ENCODE peak calls at places on chromosomes 11 and 22, in six cellular contexts. W, F, B, J, T and Y are unnamed samples.

GRCh38 chr22:17074648-17075002 is 10.2 kb upstream of the IL17RA start:
- DNase-seq in B (peak), W (no peak), F (peak), J (no peak), T (no peak), Y (no peak)

GRCh38 chr22:46731246-46732040 is 6.6 kb downstream of the CERK start:
- DNase-seq in T (peak), F (peak), B (no peak), W (no peak), J (no peak), Y (no peak)

GRCh38 chr11:67045314-67045713 is 11.3 kb upstream of the RHOD start:
- DNase-seq in B (peak), J (no peak), T (no peak), F (peak), W (no peak), Y (no peak)

GRCh38 chr11:48006301-48006992 is 26.1 kb downstream of the PTPRJ start:
- DNase-seq in F (peak), W (no peak), J (no peak), B (peak), T (no peak), Y (no peak)

GRCh38 chr11:91860661-91861060 is 364.0 kb upstream of the FAT3 start:
- DNase-seq in J (no peak), B (no peak), W (no peak), F (no peak), T (no peak), Y (no peak)

GRCh38 chr11:115950660-115951059 is 446.4 kb upstream of the CADM1 start:
- DNase-seq in T (no peak), F (no peak), B (no peak), J (no peak), W (no peak), Y (no peak)

GRCh38 chr22:31155425-31155824 is 4.6 kb upstream of the RNF185 start:
- DNase-seq in F (peak), W (no peak), J (no peak), T (no peak), B (peak), Y (no peak)

GRCh38 chr11:125494987-125495725 is 909 bp downstream of the FEZ1 start:
- DNase-seq in J (peak), W (peak), B (peak), F (peak), T (peak), Y (no peak)

GRCh38 chr22:46377566-46378498 is 42.3 kb downstream of the TRMU start:
- DNase-seq in F (peak), T (no peak), J (no peak), B (no peak), W (no peak), Y (no peak)

GRCh38 chr11:5449023-5449422 is at the start of gene OR51I2:
- DNase-seq in B (no peak), W (no peak), J (no peak), F (no peak), T (no peak), Y (no peak)

GRCh38 chr11:62186195-62186594 is 3.8 kb upstream of the SCGB1D1 start:
- DNase-seq in T (no peak), B (no peak), F (no peak), W (no peak), J (no peak), Y (no peak)

GRCh38 chr11:19435306-19435989 is 194.7 kb upstream of the E2F8 start:
- DNase-seq in T (no peak), F (no peak), W (no peak), J (no peak), B (no peak), Y (no peak)

GRCh38 chr11:66936326-66936725 is 21.9 kb downstream of the PC start:
- DNase-seq in W (no peak), B (peak), T (no peak), F (peak), J (no peak), Y (no peak)

GRCh38 chr11:95877288-95877687 is 46.6 kb downstream of the MTMR2 start:
- DNase-seq in W (no peak), B (peak), F (peak), T (no peak), J (no peak), Y (no peak)

GRCh38 chr11:1371836-1372465 is 17.8 kb upstream of the BRSK2 start:
- DNase-seq in B (no peak), F (no peak), W (no peak), T (no peak), J (no peak), Y (no peak)

GRCh38 chr11:46710821-46711269 is 8.2 kb upstream of the F2 start:
- DNase-seq in T (peak), B (peak), W (no peak), F (peak), J (peak), Y (no peak)

GRCh38 chr11:9577551-9577950 is 4.1 kb downstream of the WEE1 start:
- DNase-seq in W (no peak), F (no peak), T (no peak), J (no peak), B (peak), Y (no peak)

GRCh38 chr22:42443240-42444059 is 11.2 kb upstream of the NFAM1 start:
- DNase-seq in W (no peak), J (no peak), F (no peak), B (no peak), T (no peak), Y (no peak)

GRCh38 chr11:2813141-2813908 is 72.2 kb downstream of the CDKN1C start:
- DNase-seq in B (peak), W (no peak), T (no peak), F (no peak), J (no peak), Y (no peak)

GRCh38 chr22:17672417-17672991 is 33.9 kb downstream of the BCL2L13 start:
- DNase-seq in F (no peak), W (no peak), T (no peak), J (no peak), B (peak), Y (no peak)

GRCh38 chr11:3684129-3684685 is 13.0 kb upstream of the CHRNA10 start:
- DNase-seq in F (no peak), J (no peak), W (no peak), B (no peak), T (no peak), Y (no peak)

GRCh38 chr11:119756169-119756568 is 27.2 kb upstream of the NECTIN1 start:
- DNase-seq in F (no peak), W (no peak), T (no peak), J (no peak), B (no peak), Y (no peak)

GRCh38 chr11:100687630-100688395 is 725 bp downstream of the ARHGAP42 start:
- DNase-seq in B (peak), F (peak), J (peak), W (peak), T (peak), Y (no peak)

GRCh38 chr11:119474682-119475596 is 52.0 kb upstream of the THY1 start:
- DNase-seq in W (peak), F (peak), J (peak), B (peak), T (peak), Y (peak)

GRCh38 chr11:130315354-130315970 is 745 bp upstream of the ZBTB44 start:
- DNase-seq in W (peak), J (peak), F (no peak), T (peak), B (no peak), Y (no peak)

GRCh38 chr11:107659310-107659709 is 52.5 kb downstream of the SLN start:
- DNase-seq in W (no peak), T (no peak), B (no peak), F (no peak), J (no peak), Y (no peak)

GRCh38 chr11:67347964-67348749 is 5.2 kb downstream of the POLD4 start:
- DNase-seq in F (peak), B (peak), T (no peak), J (no peak), W (no peak), Y (no peak)

GRCh38 chr11:70292166-70292565 is 21.7 kb downstream of the PPFIA1 start:
- DNase-seq in W (no peak), J (no peak), B (no peak), T (no peak), F (no peak), Y (no peak)

GRCh38 chr11:18491924-18492323 is 34.8 kb downstream of the TSG101 start:
- DNase-seq in J (no peak), B (peak), T (no peak), F (no peak), W (no peak), Y (no peak)

GRCh38 chr11:25566298-25567200 is 765.4 kb upstream of the ANO3 start:
- DNase-seq in F (no peak), J (peak), W (no peak), B (no peak), T (peak), Y (no peak)

GRCh38 chr22:23364389-23364788 is 184.1 kb downstream of the BCR start:
- DNase-seq in J (no peak), F (no peak), B (no peak), W (no peak), T (no peak), Y (no peak)
- TF ChIP-seq CTCF in J (no peak), F (no peak), B (no peak), W (no peak), T (no peak), Y (no peak)

GRCh38 chr22:24106385-24107381 is 74.6 kb upstream of the SUSD2 start:
- DNase-seq in T (peak), F (no peak), J (no peak), B (no peak), W (peak), Y (no peak)
- TF ChIP-seq CTCF in T (peak), F (peak), J (no peak), B (peak), W (peak), Y (no peak)

DNA sequence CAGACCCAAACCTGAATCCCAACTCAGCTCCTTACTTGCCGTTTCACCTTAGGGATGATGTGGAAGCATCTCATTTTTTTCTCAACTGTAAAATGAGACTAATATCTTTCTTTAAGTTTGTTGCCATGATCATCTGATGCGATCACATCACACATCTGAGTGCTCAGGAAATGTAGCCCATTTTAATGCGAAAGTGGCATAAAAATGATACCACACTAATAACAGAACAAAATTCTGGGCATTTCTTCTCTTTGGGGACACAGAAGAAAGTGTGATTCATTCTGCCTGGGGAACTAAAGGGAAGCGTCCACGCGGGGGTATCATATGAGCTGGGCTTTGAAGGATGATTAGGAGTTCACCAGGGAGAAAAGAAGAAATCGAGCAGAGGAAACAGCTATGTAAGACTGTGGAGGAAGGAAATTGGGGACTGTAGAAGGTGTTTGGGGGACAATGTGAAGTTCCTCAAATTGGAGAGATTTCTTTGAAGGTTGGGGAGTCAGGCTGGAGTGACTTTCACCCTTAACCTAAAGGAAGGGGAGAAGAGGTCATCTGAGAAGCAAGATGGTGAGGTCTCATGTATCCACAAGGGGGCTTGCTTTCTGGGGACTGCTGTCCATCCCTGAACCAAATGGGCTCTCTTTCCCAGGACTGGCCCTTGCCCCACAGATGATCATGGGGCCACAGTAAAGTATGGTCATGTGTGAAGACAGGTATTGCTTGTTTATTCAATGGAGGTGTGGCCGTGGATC is 49.7 kb upstream of the NNMT start:
- DNase-seq in B (no peak), W (no peak), F (no peak), T (no peak), J (no peak), Y (no peak)
- TF ChIP-seq CTCF in B (no peak), W (no peak), F (no peak), T (no peak), J (no peak), Y (no peak)

GRCh38 chr11:110921742-110922200 is 209.5 kb upstream of the ARHGAP20 start:
- DNase-seq in J (peak), W (no peak), B (peak), T (no peak), F (peak), Y (peak)
- TF ChIP-seq CTCF in J (no peak), W (no peak), B (no peak), T (no peak), F (no peak), Y (no peak)

DNA sequence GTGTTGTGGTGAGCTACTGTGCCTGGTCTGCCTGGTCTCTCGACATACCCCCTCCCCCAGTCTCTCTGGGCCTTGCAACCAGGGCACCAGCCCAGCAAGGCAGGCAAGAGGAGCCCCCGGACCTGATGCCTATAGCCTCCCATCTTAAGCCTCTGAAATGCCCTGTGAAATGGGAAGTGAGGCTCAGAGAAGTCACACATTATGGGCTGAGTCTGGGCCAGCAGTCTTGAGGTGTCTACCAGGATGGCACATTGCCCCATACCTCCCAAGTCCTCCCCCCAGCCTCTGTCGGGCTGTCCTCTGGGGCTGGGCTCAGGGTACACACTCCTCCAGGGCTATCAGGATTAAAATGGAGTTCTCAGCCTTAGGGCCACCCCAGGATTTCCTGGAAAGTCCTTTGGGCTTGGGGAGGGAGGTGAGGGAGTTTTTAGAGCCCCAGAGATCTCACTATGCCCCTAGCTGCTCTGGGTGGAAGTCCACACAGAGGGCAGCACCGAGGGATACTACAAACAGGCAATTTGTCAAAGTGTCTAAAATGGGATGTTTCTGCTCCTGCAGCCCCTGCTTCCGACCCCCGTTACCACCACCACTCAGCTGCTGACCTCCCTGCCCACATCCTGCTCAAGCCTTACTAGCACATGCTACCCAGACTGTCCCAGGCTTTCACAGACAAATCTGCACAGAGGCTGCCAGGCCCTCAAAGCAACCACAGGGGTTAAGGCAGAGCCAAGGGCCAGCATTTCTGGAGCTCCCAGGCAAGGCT is 3.1 kb upstream of the SH3BP1 start:
- DNase-seq in J (no peak), F (peak), W (peak), B (peak), T (no peak), Y (no peak)
- TF ChIP-seq CTCF in J (no peak), F (peak), W (peak), B (peak), T (no peak), Y (no peak)

GRCh38 chr11:92980291-92980690 is 10.8 kb downstream of the MTNR1B start:
- DNase-seq in J (no peak), B (no peak), W (no peak), T (no peak), F (no peak), Y (no peak)

GRCh38 chr11:92977401-92977800 is 8.0 kb downstream of the MTNR1B start:
- DNase-seq in T (no peak), B (no peak), W (no peak), J (no peak), F (no peak), Y (no peak)

GRCh38 chr11:92981508-92982043 is 12.1 kb downstream of the MTNR1B start:
- DNase-seq in F (no peak), W (no peak), T (no peak), J (no peak), B (no peak), Y (no peak)

GRCh38 chr11:92978226-92979111 is 9.0 kb downstream of the MTNR1B start:
- DNase-seq in W (no peak), J (no peak), B (peak), F (peak), T (peak), Y (no peak)

DNA sequence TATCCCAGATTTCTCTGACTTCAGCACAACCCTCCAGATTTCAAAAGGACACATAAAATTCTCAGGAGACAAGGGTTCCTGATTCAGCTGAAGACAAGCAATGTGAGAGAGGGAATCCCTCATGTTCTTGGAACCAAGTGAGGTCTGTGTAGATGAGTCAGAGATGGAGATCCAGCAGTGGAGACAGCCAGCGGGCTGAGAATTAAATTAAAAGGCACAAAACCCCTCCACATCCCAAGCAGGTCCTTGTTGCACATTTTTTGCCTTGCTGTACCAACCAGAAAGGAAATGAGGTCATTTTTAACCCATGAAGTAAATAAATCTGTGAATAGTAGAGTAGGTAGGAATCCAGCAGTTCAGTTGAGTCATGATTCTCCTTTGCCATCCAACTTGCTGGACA is 9.7 kb downstream of the MTNR1B start:
- DNase-seq in W (no peak), T (no peak), F (peak), J (no peak), B (peak), Y (no peak)
- TF ChIP-seq CTCF in W (no peak), T (no peak), F (no peak), J (no peak), B (no peak), Y (no peak)

GRCh38 chr11:77135069-77135468 is 7.0 kb downstream of the MYO7A start:
- DNase-seq in F (no peak), T (no peak), W (no peak), B (no peak), J (no peak), Y (no peak)

GRCh38 chr11:77137421-77137820 is 9.4 kb downstream of the MYO7A start:
- DNase-seq in W (no peak), B (no peak), J (no peak), F (no peak), T (no peak), Y (no peak)

GRCh38 chr11:77136784-77137420 is 8.9 kb downstream of the MYO7A start:
- DNase-seq in B (no peak), W (no peak), J (no peak), T (no peak), F (no peak), Y (no peak)

GRCh38 chr11:77138106-77138649 is 10.1 kb downstream of the MYO7A start:
- DNase-seq in B (no peak), J (no peak), W (no peak), T (no peak), F (no peak), Y (no peak)

DNA sequence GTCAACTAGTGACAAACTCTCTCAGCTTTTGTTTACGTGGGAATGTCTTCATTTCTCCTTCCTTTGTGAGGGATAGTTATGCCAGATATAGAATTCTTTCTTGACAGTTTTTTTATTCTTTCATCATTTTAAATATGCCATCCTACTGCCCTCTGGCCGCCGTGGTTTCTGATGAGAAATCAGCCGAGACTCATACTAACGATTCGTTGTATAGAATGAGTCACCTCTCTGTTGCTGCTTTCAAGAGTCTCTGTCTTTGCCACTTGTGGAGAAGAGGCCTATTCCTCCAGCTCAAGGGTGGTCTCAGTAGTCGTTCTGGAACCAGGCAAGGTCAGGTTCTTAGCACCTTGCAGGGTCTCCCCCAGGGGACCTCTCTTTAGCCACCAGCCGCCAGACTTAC is 8.0 kb downstream of the MYO7A start:
- DNase-seq in W (no peak), J (no peak), B (peak), F (no peak), T (no peak), Y (no peak)
- TF ChIP-seq CTCF in W (no peak), J (no peak), B (no peak), F (no peak), T (no peak), Y (no peak)